ENCODE peak calls at places on chromosomes 11 and 22, in eight cellular contexts. X is naive thymus-derived CD4-positive, alpha-beta T cell; I is activated CD4-positive, alpha-beta T cell treated with anti-CD3 and anti-CD28 coated beads, Interleukin-2, amount 50 U/mL, for 1 hour; Q is hepatic stellate cell; H is activated CD8-positive, alpha-beta memory T cell treated with anti-CD3 and anti-CD28 coated beads, Interleukin-2, amount 10 ng/mL, durations not matched to agents 7 days and 5 days; V is HS-5; Y is nephron progenitor cell; Z is M059J. D is an unnamed sample.

GRCh38 chr22:29092243-29092642 is 19.4 kb downstream of the KREMEN1 start:
- DNase-seq in I (no peak), X (no peak), Y (no peak), Q (no peak), Z (no peak), H (no peak), V (no peak), D (no peak)

GRCh38 chr22:37894939-37895670 is 11.0 kb upstream of the MICALL1 start:
- DNase-seq in Q (no peak), Z (no peak), I (no peak), X (no peak), V (no peak), Y (peak), H (no peak), D (no peak)

GRCh38 chr11:125394306-125394705 is 101.8 kb downstream of the FEZ1 start:
- DNase-seq in Y (no peak), I (no peak), Z (no peak), H (no peak), Q (no peak), V (no peak), X (no peak), D (no peak)

GRCh38 chr11:57551941-57552340 is 14.5 kb downstream of the SMTNL1 start:
- DNase-seq in Q (no peak), I (no peak), V (no peak), X (no peak), H (no peak), Y (no peak), Z (no peak), D (no peak)

GRCh38 chr11:132234878-132235277 is 864.5 kb downstream of the NTM start:
- DNase-seq in H (no peak), Z (peak), X (no peak), Q (peak), I (no peak), V (peak), Y (no peak), D (no peak)

GRCh38 chr11:111795333-111795985 is 29.3 kb upstream of the PPP2R1B start:
- DNase-seq in I (no peak), X (no peak), H (no peak), V (peak), Q (peak), Y (no peak), Z (no peak), D (no peak)

GRCh38 chr11:77141475-77141874 is 13.4 kb downstream of the MYO7A start:
- DNase-seq in X (no peak), I (no peak), Q (no peak), Z (no peak), H (no peak), Y (no peak), V (no peak), D (no peak)

GRCh38 chr11:79488286-79488685 is 47.5 kb upstream of the TENM4 start:
- DNase-seq in Z (no peak), X (no peak), Q (no peak), I (no peak), Y (no peak), H (no peak), V (no peak), D (no peak)

GRCh38 chr11:17012712-17013547 is 1.3 kb downstream of the PLEKHA7 start:
- DNase-seq in X (no peak), Q (no peak), H (no peak), I (no peak), Y (peak), V (peak), Z (peak), D (no peak)